ENCODE peak calls at places on chromosome 20, in four cellular contexts. Y, I, U and X are unnamed samples. For H3K4me1, the result is how much of the 10 kb centered on the place peaks cover.

GRCh38 chr20:36408219-36408618 is 102.1 kb downstream of the DLGAP4 start:
- DNase-seq in Y (no peak), I (no peak), U (no peak), X (peak)

GRCh38 chr20:11140359-11140758 is 466.6 kb upstream of the JAG1 start:
- DNase-seq in Y (no peak), I (no peak), U (peak), X (peak)

GRCh38 chr20:34753706-34754461 is 49.7 kb downstream of the TP53INP2 start:
- DNase-seq in Y (no peak), I (no peak), U (peak), X (peak)

GRCh38 chr20:8855315-8855714 is 213.6 kb upstream of the PLCB4 start:
- DNase-seq in Y (no peak), I (peak), U (peak), X (no peak)

GRCh38 chr20:2914160-2914559 is 40.9 kb downstream of the PTPRA start:
- DNase-seq in Y (no peak), I (no peak), U (no peak), X (peak)

GRCh38 chr20:2219481-2220006 is 76.3 kb upstream of the TGM3 start:
- DNase-seq in Y (no peak), I (no peak), U (no peak), X (no peak)

GRCh38 chr20:37032077-37032476 is 63.7 kb downstream of the RBL1 start:
- DNase-seq in Y (no peak), I (no peak), U (no peak), X (no peak)

GRCh38 chr20:61482425-61482887 is 230.4 kb downstream of the CDH4 start:
- DNase-seq in Y (no peak), I (no peak), U (no peak), X (peak)

GRCh38 chr20:24605937-24606455 is 136.6 kb downstream of the SYNDIG1 start:
- DNase-seq in Y (no peak), I (no peak), U (no peak), X (no peak)

GRCh38 chr20:38835792-38836191 is 30.3 kb downstream of the PPP1R16B start:
- DNase-seq in Y (no peak), I (no peak), U (no peak), X (no peak)

GRCh38 chr20:3749689-3750639 is 17.5 kb downstream of the HSPA12B start:
- DNase-seq in Y (no peak), I (no peak), U (peak), X (peak)

GRCh38 chr20:1861347-1861987 is 33.7 kb upstream of the SIRPA start:
- DNase-seq in Y (no peak), I (no peak), U (peak), X (peak)

GRCh38 chr20:23415958-23416583 is 5.2 kb downstream of the NAPB start:
- DNase-seq in Y (no peak), I (no peak), U (peak), X (peak)

GRCh38 chr20:33811763-33812672 is 870 bp downstream of the CHMP4B start:
- DNase-seq in Y (peak), I (peak), U (peak), X (peak)

GRCh38 chr20:6886065-6886729 is 118.7 kb downstream of the BMP2 start:
- DNase-seq in Y (no peak), I (no peak), U (no peak), X (no peak)

DNA sequence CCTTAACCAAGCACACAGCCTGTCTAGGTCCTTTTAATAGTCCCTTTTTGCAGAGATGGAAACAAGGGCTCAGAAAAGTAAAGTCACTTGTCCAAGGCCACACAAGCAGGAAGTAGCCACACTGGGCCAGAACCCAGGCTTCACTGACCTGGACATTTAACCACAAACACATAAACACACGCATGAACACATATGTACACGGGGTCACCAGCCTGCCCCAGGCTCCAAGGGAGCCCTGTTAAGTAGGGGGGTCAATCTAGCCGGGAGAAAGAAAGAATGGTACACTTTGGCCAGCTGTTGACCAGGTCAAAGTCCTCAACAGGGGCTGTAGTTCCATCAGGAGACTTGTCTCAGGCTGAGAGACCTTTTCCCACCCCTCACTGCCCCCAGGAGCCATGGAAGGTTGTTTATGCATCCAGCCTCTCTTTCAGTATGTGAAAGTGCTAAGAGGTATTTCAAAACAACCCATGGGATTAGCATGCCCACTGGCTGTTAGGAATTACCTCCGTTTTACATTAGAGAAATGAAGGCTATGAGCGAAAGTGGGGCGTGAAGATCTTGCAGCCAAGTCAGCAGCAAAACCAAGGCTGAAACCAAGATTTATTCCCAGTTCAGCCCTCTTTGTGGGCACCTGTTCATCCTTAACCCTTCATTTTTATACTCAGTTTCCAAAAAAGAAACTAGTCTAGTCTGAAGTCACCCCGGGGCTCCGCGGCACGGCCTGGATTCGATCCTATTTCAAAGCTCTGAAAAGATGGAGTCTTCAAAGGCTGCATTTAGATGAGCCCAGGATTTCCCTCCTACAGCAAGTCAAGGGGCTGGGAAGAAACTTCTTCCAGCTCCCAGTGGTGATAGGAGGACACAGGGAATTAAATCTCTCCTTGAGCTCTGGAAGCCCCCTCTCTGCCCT is 9.8 kb downstream of the SDC4 start:
- DNase-seq in Y (no peak), I (no peak), U (peak), X (no peak)
- H3K4me1 ChIP-seq in Y (under half), I (half or more), U (half or more), X (half or more)

DNA sequence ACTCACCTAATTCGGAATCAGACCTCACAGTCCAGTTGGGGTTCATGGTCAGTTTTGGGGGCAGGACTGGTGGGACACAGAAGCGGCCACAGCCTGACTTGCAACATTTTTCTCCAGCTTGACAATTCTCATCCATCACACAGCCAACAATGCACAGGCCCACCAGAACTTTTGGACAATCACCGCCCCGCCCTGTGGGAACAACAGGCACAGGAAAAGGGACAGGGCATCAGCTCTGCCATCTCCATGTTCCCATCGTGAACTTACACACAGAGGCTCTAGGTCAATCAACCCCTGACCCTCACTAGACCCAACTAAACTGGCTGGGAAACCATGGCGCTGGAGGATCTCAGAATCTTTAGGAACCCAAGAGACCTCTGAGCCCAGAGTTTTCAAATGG is 16.3 kb downstream of the WFDC3 start:
- DNase-seq in Y (no peak), I (no peak), U (no peak), X (no peak)
- H3K4me1 ChIP-seq in Y (under half), I (under half), U (under half), X (under half)

DNA sequence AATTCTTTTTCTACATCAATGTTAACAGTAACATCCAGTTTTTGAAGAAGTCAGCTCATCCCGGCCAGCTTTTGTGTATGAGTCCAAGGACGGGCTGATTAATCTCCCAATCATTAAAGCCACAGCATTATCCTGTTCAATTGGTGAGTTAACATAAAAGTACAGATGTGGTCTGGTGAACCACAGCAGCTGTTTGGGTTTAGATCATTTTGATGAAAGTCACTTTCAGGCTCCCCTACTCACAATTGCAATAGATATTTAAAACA is 69.0 kb upstream of the NFATC2 start:
- DNase-seq in Y (no peak), I (no peak), U (peak), X (no peak)
- H3K4me1 ChIP-seq in Y (under half), I (under half), U (under half), X (under half)

DNA sequence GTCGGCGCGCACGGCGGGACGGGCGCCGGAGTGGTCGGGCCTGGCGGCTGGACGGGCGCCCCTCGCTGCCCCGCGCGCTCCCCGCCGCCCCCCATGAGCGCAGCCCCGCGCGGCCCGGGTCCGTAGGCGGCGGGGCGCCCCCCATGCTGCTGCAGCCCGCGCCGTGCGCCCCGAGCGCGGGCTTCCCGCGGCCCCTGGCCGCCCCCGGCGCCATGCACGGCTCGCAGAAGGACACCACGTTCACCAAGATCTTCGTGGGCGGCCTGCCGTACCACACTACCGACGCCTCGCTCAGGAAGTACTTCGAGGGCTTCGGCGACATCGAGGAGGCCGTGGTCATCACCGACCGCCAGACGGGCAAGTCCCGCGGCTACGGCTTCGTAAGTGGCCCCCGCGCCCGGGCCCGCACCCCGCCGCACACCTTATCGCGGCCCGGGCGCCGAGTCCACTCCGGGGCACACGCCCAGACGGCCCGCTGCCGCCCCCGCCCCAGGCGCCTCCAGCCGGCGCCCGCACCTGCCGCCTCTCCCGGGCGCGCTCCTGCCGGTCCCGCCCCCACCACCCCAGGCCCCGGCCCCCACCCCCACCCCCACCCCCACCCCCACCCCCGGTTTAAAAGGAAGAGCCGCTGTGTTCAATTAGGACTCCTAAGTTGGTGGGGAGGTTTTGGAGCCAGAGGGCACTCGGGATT is 388 bp downstream of the RBM38 start:
- DNase-seq in Y (no peak), I (no peak), U (peak), X (no peak)
- H3K4me1 ChIP-seq in Y (under half), I (half or more), U (under half), X (under half)

GRCh38 chr20:32358632-32358882 is 426 bp downstream of the ASXL1 start:
- DNase-seq in Y (no peak), I (no peak), U (no peak), X (no peak)
- H3K4me1 ChIP-seq in Y (under half), I (half or more), U (under half), X (under half)

GRCh38 chr20:49983848-49984408 is 1.1 kb downstream of the SNAI1 start:
- DNase-seq in Y (no peak), I (no peak), U (peak), X (no peak)
- H3K4me1 ChIP-seq in Y (under half), I (half or more), U (under half), X (under half)

DNA sequence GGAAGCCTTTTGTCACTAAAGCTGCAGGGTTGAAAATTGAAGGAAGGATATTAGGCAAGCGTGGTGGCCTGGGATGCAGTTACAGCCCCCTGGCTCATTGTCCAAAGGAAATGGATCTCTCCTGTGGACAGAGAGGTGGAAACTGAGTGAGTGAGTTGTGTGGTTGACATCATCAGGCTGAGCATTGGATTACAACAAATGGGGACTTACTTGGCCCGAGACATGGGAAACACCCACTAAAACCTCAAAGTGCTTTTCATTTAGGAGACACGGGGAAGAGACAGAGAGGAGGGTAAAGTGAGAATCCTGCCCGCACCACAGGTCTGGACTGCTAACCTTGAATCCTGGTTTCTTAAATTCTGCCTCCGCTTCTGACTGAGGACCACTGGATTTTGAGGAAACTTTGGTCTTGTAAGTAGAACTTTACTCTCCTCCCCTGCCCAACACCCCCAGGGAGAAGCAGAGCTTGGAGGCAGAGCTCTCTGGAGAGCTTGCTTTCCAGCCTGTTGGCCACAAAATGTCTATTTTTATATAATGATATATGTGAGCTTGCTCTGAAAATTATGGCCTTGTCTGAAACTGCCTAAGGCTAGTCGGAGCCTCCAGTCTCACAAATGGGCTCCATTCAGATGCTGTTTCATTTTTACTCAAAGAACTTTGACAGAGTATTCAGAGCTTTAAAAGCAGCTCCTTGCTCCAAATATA is at the start of gene PKIG:
- DNase-seq in Y (no peak), I (peak), U (peak), X (peak)
- H3K4me1 ChIP-seq in Y (under half), I (half or more), U (under half), X (under half)

DNA sequence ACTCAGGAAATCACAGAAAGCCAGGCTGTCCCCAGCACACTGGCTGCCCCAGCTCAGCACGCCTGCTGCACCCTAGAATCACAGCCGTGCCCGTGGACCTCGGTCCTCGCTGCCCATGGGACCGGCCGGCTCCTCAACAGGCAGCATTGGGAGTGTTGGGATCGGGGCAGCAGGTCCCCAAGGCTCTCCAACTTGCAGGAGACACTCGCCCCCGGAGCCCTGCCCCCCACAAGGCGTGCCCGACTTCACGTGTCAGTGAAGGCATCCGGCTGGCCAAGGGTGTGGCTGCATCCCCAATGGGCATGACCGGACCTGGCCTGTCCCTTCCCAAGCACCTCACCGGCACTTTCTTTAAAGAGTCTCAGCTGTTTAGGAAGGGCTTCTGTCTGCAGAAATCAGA is 3.0 kb upstream of the NTSR1 start:
- DNase-seq in Y (no peak), I (no peak), U (no peak), X (no peak)
- H3K4me1 ChIP-seq in Y (under half), I (under half), U (under half), X (half or more)

GRCh38 chr20:58406422-58407001 is 17.5 kb downstream of the VAPB start:
- DNase-seq in Y (no peak), I (no peak), U (peak), X (no peak)
- H3K4me1 ChIP-seq in Y (under half), I (half or more), U (under half), X (under half)